ENCODE peak calls at places on chromosomes 11 and 22, in eight cellular contexts. One of them, this sample, is unnamed.

GRCh38 chr11:109783017-109783416 is 310.2 kb upstream of the ZC3H12C start:
- DNase-seq in activated naive CD4-positive, alpha-beta T cell treated with Interleukin-2 at 50 U/mL for 16 hours: no peak
- DNase-seq in HuH-7.5: no peak
- DNase-seq in activated gamma-delta T cell treated with anti-CD3 and anti-CD28 coated beads, Interleukin-2, amount 50 U/mL, for 16 hours: no peak
- DNase-seq in iris pigment epithelial cell: no peak
- DNase-seq in activated CD4-positive, alpha-beta T cell treated with anti-CD3 and anti-CD28 coated beads for 24 hours: no peak
- DNase-seq in stimulated activated CD4-positive, alpha-beta T cell treated with anti-CD3 and anti-CD28 coated beads, Interleukin-2, amount 100 ng/mL, for 48 hours: no peak
- DNase-seq in HTR-8/SVneo: no peak
- DNase-seq in this sample: no peak

GRCh38 chr11:83671295-83671694 is 385.1 kb upstream of the CCDC90B start:
- DNase-seq in activated naive CD4-positive, alpha-beta T cell treated with Interleukin-2 at 50 U/mL for 16 hours: no peak
- DNase-seq in HuH-7.5: no peak
- DNase-seq in activated gamma-delta T cell treated with anti-CD3 and anti-CD28 coated beads, Interleukin-2, amount 50 U/mL, for 16 hours: no peak
- DNase-seq in iris pigment epithelial cell: no peak
- DNase-seq in activated CD4-positive, alpha-beta T cell treated with anti-CD3 and anti-CD28 coated beads for 24 hours: no peak
- DNase-seq in stimulated activated CD4-positive, alpha-beta T cell treated with anti-CD3 and anti-CD28 coated beads, Interleukin-2, amount 100 ng/mL, for 48 hours: no peak
- DNase-seq in HTR-8/SVneo: no peak
- DNase-seq in this sample: no peak

GRCh38 chr11:41498726-41499125 is 39.3 kb upstream of the LRRC4C start:
- DNase-seq in activated naive CD4-positive, alpha-beta T cell treated with Interleukin-2 at 50 U/mL for 16 hours: no peak
- DNase-seq in HuH-7.5: no peak
- DNase-seq in activated gamma-delta T cell treated with anti-CD3 and anti-CD28 coated beads, Interleukin-2, amount 50 U/mL, for 16 hours: no peak
- DNase-seq in iris pigment epithelial cell: no peak
- DNase-seq in activated CD4-positive, alpha-beta T cell treated with anti-CD3 and anti-CD28 coated beads for 24 hours: no peak
- DNase-seq in stimulated activated CD4-positive, alpha-beta T cell treated with anti-CD3 and anti-CD28 coated beads, Interleukin-2, amount 100 ng/mL, for 48 hours: no peak
- DNase-seq in HTR-8/SVneo: no peak
- DNase-seq in this sample: no peak

GRCh38 chr22:29693151-29693550 is 26.7 kb upstream of the CABP7 start:
- DNase-seq in activated naive CD4-positive, alpha-beta T cell treated with Interleukin-2 at 50 U/mL for 16 hours: no peak
- DNase-seq in HuH-7.5: no peak
- DNase-seq in activated gamma-delta T cell treated with anti-CD3 and anti-CD28 coated beads, Interleukin-2, amount 50 U/mL, for 16 hours: no peak
- DNase-seq in iris pigment epithelial cell: no peak
- DNase-seq in activated CD4-positive, alpha-beta T cell treated with anti-CD3 and anti-CD28 coated beads for 24 hours: no peak
- DNase-seq in stimulated activated CD4-positive, alpha-beta T cell treated with anti-CD3 and anti-CD28 coated beads, Interleukin-2, amount 100 ng/mL, for 48 hours: no peak
- DNase-seq in HTR-8/SVneo: no peak
- DNase-seq in this sample: peak; percentile 27

GRCh38 chr11:46050065-46050464 is 71.2 kb downstream of the PHF21A start:
- DNase-seq in activated naive CD4-positive, alpha-beta T cell treated with Interleukin-2 at 50 U/mL for 16 hours: no peak
- DNase-seq in HuH-7.5: no peak
- DNase-seq in activated gamma-delta T cell treated with anti-CD3 and anti-CD28 coated beads, Interleukin-2, amount 50 U/mL, for 16 hours: no peak
- DNase-seq in iris pigment epithelial cell: peak; percentile 87
- DNase-seq in activated CD4-positive, alpha-beta T cell treated with anti-CD3 and anti-CD28 coated beads for 24 hours: no peak
- DNase-seq in stimulated activated CD4-positive, alpha-beta T cell treated with anti-CD3 and anti-CD28 coated beads, Interleukin-2, amount 100 ng/mL, for 48 hours: no peak
- DNase-seq in HTR-8/SVneo: peak; percentile 8
- DNase-seq in this sample: no peak

GRCh38 chr11:18270102-18270501 is 4.0 kb downstream of the SAA1 start:
- DNase-seq in activated naive CD4-positive, alpha-beta T cell treated with Interleukin-2 at 50 U/mL for 16 hours: no peak
- DNase-seq in HuH-7.5: no peak
- DNase-seq in activated gamma-delta T cell treated with anti-CD3 and anti-CD28 coated beads, Interleukin-2, amount 50 U/mL, for 16 hours: no peak
- DNase-seq in iris pigment epithelial cell: no peak
- DNase-seq in activated CD4-positive, alpha-beta T cell treated with anti-CD3 and anti-CD28 coated beads for 24 hours: no peak
- DNase-seq in stimulated activated CD4-positive, alpha-beta T cell treated with anti-CD3 and anti-CD28 coated beads, Interleukin-2, amount 100 ng/mL, for 48 hours: no peak
- DNase-seq in HTR-8/SVneo: no peak
- DNase-seq in this sample: no peak

GRCh38 chr22:21865041-21865440 is 2.4 kb downstream of the MAPK1 start:
- DNase-seq in activated naive CD4-positive, alpha-beta T cell treated with Interleukin-2 at 50 U/mL for 16 hours: peak; percentile 13
- DNase-seq in HuH-7.5: no peak
- DNase-seq in activated gamma-delta T cell treated with anti-CD3 and anti-CD28 coated beads, Interleukin-2, amount 50 U/mL, for 16 hours: no peak
- DNase-seq in iris pigment epithelial cell: peak; percentile 93
- DNase-seq in activated CD4-positive, alpha-beta T cell treated with anti-CD3 and anti-CD28 coated beads for 24 hours: no peak
- DNase-seq in stimulated activated CD4-positive, alpha-beta T cell treated with anti-CD3 and anti-CD28 coated beads, Interleukin-2, amount 100 ng/mL, for 48 hours: no peak
- DNase-seq in HTR-8/SVneo: peak; percentile 22
- DNase-seq in this sample: peak; percentile 32

GRCh38 chr22:47402876-47403525 is 640.6 kb downstream of the TBC1D22A start:
- DNase-seq in activated naive CD4-positive, alpha-beta T cell treated with Interleukin-2 at 50 U/mL for 16 hours: no peak
- DNase-seq in HuH-7.5: no peak
- DNase-seq in activated gamma-delta T cell treated with anti-CD3 and anti-CD28 coated beads, Interleukin-2, amount 50 U/mL, for 16 hours: no peak
- DNase-seq in iris pigment epithelial cell: no peak
- DNase-seq in activated CD4-positive, alpha-beta T cell treated with anti-CD3 and anti-CD28 coated beads for 24 hours: no peak
- DNase-seq in stimulated activated CD4-positive, alpha-beta T cell treated with anti-CD3 and anti-CD28 coated beads, Interleukin-2, amount 100 ng/mL, for 48 hours: no peak
- DNase-seq in HTR-8/SVneo: no peak
- DNase-seq in this sample: no peak

GRCh38 chr11:61011239-61011870 is 39.9 kb downstream of the CD6 start:
- DNase-seq in activated naive CD4-positive, alpha-beta T cell treated with Interleukin-2 at 50 U/mL for 16 hours: no peak
- DNase-seq in HuH-7.5: no peak
- DNase-seq in activated gamma-delta T cell treated with anti-CD3 and anti-CD28 coated beads, Interleukin-2, amount 50 U/mL, for 16 hours: no peak
- DNase-seq in iris pigment epithelial cell: no peak
- DNase-seq in activated CD4-positive, alpha-beta T cell treated with anti-CD3 and anti-CD28 coated beads for 24 hours: no peak
- DNase-seq in stimulated activated CD4-positive, alpha-beta T cell treated with anti-CD3 and anti-CD28 coated beads, Interleukin-2, amount 100 ng/mL, for 48 hours: no peak
- DNase-seq in HTR-8/SVneo: no peak
- DNase-seq in this sample: no peak

GRCh38 chr11:133506551-133507094 is 25.7 kb downstream of the OPCML start:
- DNase-seq in activated naive CD4-positive, alpha-beta T cell treated with Interleukin-2 at 50 U/mL for 16 hours: no peak
- DNase-seq in HuH-7.5: no peak
- DNase-seq in activated gamma-delta T cell treated with anti-CD3 and anti-CD28 coated beads, Interleukin-2, amount 50 U/mL, for 16 hours: no peak
- DNase-seq in iris pigment epithelial cell: no peak
- DNase-seq in activated CD4-positive, alpha-beta T cell treated with anti-CD3 and anti-CD28 coated beads for 24 hours: no peak
- DNase-seq in stimulated activated CD4-positive, alpha-beta T cell treated with anti-CD3 and anti-CD28 coated beads, Interleukin-2, amount 100 ng/mL, for 48 hours: no peak
- DNase-seq in HTR-8/SVneo: no peak
- DNase-seq in this sample: no peak

GRCh38 chr11:77886401-77886800 is 65.5 kb downstream of the AAMDC start:
- DNase-seq in activated naive CD4-positive, alpha-beta T cell treated with Interleukin-2 at 50 U/mL for 16 hours: no peak
- DNase-seq in HuH-7.5: no peak
- DNase-seq in activated gamma-delta T cell treated with anti-CD3 and anti-CD28 coated beads, Interleukin-2, amount 50 U/mL, for 16 hours: no peak
- DNase-seq in iris pigment epithelial cell: no peak
- DNase-seq in activated CD4-positive, alpha-beta T cell treated with anti-CD3 and anti-CD28 coated beads for 24 hours: no peak
- DNase-seq in stimulated activated CD4-positive, alpha-beta T cell treated with anti-CD3 and anti-CD28 coated beads, Interleukin-2, amount 100 ng/mL, for 48 hours: no peak
- DNase-seq in HTR-8/SVneo: no peak
- DNase-seq in this sample: no peak

GRCh38 chr11:93196816-93197382 is 892 bp downstream of the SLC36A4 start:
- DNase-seq in activated naive CD4-positive, alpha-beta T cell treated with Interleukin-2 at 50 U/mL for 16 hours: no peak
- DNase-seq in HuH-7.5: no peak
- DNase-seq in activated gamma-delta T cell treated with anti-CD3 and anti-CD28 coated beads, Interleukin-2, amount 50 U/mL, for 16 hours: no peak
- DNase-seq in iris pigment epithelial cell: peak; percentile 31
- DNase-seq in activated CD4-positive, alpha-beta T cell treated with anti-CD3 and anti-CD28 coated beads for 24 hours: no peak
- DNase-seq in stimulated activated CD4-positive, alpha-beta T cell treated with anti-CD3 and anti-CD28 coated beads, Interleukin-2, amount 100 ng/mL, for 48 hours: no peak
- DNase-seq in HTR-8/SVneo: no peak
- DNase-seq in this sample: no peak